ENCODE peak calls at places on chromosome 13, in nine cellular contexts. G is type B pancreatic cell, N is NCI-H1436, V is left ventricle myocardium superior, J is A673, E is renal cortical epithelial cell, D is heart left ventricle, R is transverse colon, B is breast epithelium. T is an unnamed sample.

GRCh38 chr13:112822851-112823250 is 133.0 kb downstream of the ATP11A start:
- DNase-seq in V (no peak), B (no peak), R (no peak), G (no peak), J (no peak), D (no peak), N (no peak), E (no peak), T (peak)

GRCh38 chr13:101111894-101112293 is 304.4 kb downstream of the NALCN start:
- DNase-seq in B (no peak), E (no peak), J (no peak), N (no peak), D (no peak), R (no peak), V (no peak), G (no peak), T (no peak)

GRCh38 chr13:106416645-106417044 is 118.8 kb downstream of the EFNB2 start:
- DNase-seq in V (no peak), D (no peak), G (no peak), R (no peak), E (no peak), B (no peak), N (no peak), J (no peak), T (no peak)

GRCh38 chr13:65264066-65264465 is 1966.1 kb downstream of the PCDH9 start:
- DNase-seq in J (no peak), G (no peak), E (no peak), B (no peak), R (no peak), V (no peak), N (no peak), D (no peak), T (no peak)

GRCh38 chr13:41746259-41746658 is 214.7 kb downstream of the VWA8 start:
- DNase-seq in J (peak), G (no peak), D (no peak), V (no peak), B (no peak), R (no peak), N (no peak), E (peak), T (no peak)

GRCh38 chr13:36074659-36075058 is 56.5 kb downstream of the DCLK1 start:
- DNase-seq in D (no peak), V (no peak), B (no peak), G (no peak), R (no peak), J (peak), E (no peak), N (no peak), T (no peak)

GRCh38 chr13:99737456-99737855 is 234.1 kb downstream of the ZIC5 start:
- DNase-seq in E (no peak), R (no peak), N (no peak), D (no peak), B (no peak), V (no peak), G (no peak), J (no peak), T (no peak)

GRCh38 chr13:79799466-79799865 is 318.5 kb downstream of the NDFIP2 start:
- DNase-seq in E (no peak), V (no peak), B (no peak), J (peak), D (no peak), N (no peak), G (no peak), R (no peak), T (no peak)

GRCh38 chr13:33090755-33091454 is 74.7 kb downstream of the KL start:
- DNase-seq in D (no peak), R (no peak), V (no peak), N (no peak), J (no peak), E (no peak), B (no peak), G (no peak), T (no peak)

GRCh38 chr13:40565282-40566148 is 100.9 kb downstream of the FOXO1 start:
- DNase-seq in B (no peak), N (no peak), D (no peak), G (no peak), R (no peak), J (no peak), E (no peak), V (no peak), T (no peak)

GRCh38 chr13:79779761-79780160 is 298.8 kb downstream of the NDFIP2 start:
- DNase-seq in V (no peak), B (peak), J (peak), D (peak), E (peak), G (no peak), R (peak), N (no peak), T (no peak)

GRCh38 chr13:106610511-106610910 is 42.6 kb upstream of the ARGLU1 start:
- DNase-seq in R (no peak), J (no peak), V (no peak), G (no peak), E (peak), B (no peak), N (no peak), D (no peak), T (no peak)